ENCODE peak calls at places on chromosome 5, in five cellular contexts. One of them, this sample, is unnamed.
A peak's percentile ranks its signal among the peaks of the same experiment; 100 is the strongest.

GRCh38 chr5:39376293-39376714 is 12.0 kb upstream of the C9 start:
- DNase-seq in IMR-90: peak; percentile 48
- DNase-seq in thyroid gland: peak; percentile 30
- DNase-seq in brain microvascular endothelial cell: peak; percentile 47
- DNase-seq in transverse colon: peak; percentile 27
- DNase-seq in this sample: peak; percentile 69

GRCh38 chr5:123371575-123372179 is 51.5 kb downstream of the CEP120 start:
- DNase-seq in thyroid gland: peak; percentile 51
- DNase-seq in IMR-90: peak; percentile 7
- DNase-seq in transverse colon: peak; percentile 56
- DNase-seq in brain microvascular endothelial cell: peak; percentile 6
- DNase-seq in this sample: no peak

GRCh38 chr5:83955916-83956315 is 235.3 kb upstream of the HAPLN1 start:
- DNase-seq in thyroid gland: no peak
- DNase-seq in transverse colon: no peak
- DNase-seq in brain microvascular endothelial cell: peak; percentile 59
- DNase-seq in IMR-90: peak; percentile 77
- DNase-seq in this sample: peak; percentile 5

GRCh38 chr5:150448960-150449490 is 514 bp downstream of the RPS14 start:
- DNase-seq in thyroid gland: no peak
- DNase-seq in IMR-90: no peak
- DNase-seq in transverse colon: no peak
- DNase-seq in brain microvascular endothelial cell: no peak
- DNase-seq in this sample: no peak

GRCh38 chr5:56711191-56711590 is 104.2 kb upstream of the MAP3K1 start:
- DNase-seq in IMR-90: peak; percentile 47
- DNase-seq in transverse colon: no peak
- DNase-seq in brain microvascular endothelial cell: peak; percentile 60
- DNase-seq in thyroid gland: no peak
- DNase-seq in this sample: peak; percentile 73

GRCh38 chr5:10502130-10502529 is 60.5 kb downstream of the ROPN1L start:
- DNase-seq in brain microvascular endothelial cell: no peak
- DNase-seq in thyroid gland: no peak
- DNase-seq in IMR-90: no peak
- DNase-seq in transverse colon: no peak
- DNase-seq in this sample: no peak

GRCh38 chr5:113338628-113339027 is 96.2 kb downstream of the TSSK1B start:
- DNase-seq in brain microvascular endothelial cell: no peak
- DNase-seq in transverse colon: no peak
- DNase-seq in IMR-90: no peak
- DNase-seq in thyroid gland: no peak
- DNase-seq in this sample: peak; percentile 49

GRCh38 chr5:98541641-98542040 is 231.8 kb upstream of the RGMB start:
- DNase-seq in transverse colon: no peak
- DNase-seq in brain microvascular endothelial cell: no peak
- DNase-seq in thyroid gland: no peak
- DNase-seq in IMR-90: no peak
- DNase-seq in this sample: no peak

GRCh38 chr5:6652025-6652424 is 18.8 kb downstream of the SRD5A1 start:
- DNase-seq in thyroid gland: no peak
- DNase-seq in transverse colon: peak; percentile 18
- DNase-seq in brain microvascular endothelial cell: no peak
- DNase-seq in IMR-90: no peak
- DNase-seq in this sample: no peak

GRCh38 chr5:122458278-122458872 is 146.3 kb downstream of the SNCAIP start:
- DNase-seq in brain microvascular endothelial cell: peak; percentile 24
- DNase-seq in transverse colon: no peak
- DNase-seq in IMR-90: peak; percentile 24
- DNase-seq in thyroid gland: peak; percentile 20
- DNase-seq in this sample: peak; percentile 4

GRCh38 chr5:133051117-133051546 is 681 bp upstream of the HSPA4 start:
- DNase-seq in brain microvascular endothelial cell: no peak
- DNase-seq in thyroid gland: no peak
- DNase-seq in transverse colon: no peak
- DNase-seq in IMR-90: no peak
- DNase-seq in this sample: no peak

DNA sequence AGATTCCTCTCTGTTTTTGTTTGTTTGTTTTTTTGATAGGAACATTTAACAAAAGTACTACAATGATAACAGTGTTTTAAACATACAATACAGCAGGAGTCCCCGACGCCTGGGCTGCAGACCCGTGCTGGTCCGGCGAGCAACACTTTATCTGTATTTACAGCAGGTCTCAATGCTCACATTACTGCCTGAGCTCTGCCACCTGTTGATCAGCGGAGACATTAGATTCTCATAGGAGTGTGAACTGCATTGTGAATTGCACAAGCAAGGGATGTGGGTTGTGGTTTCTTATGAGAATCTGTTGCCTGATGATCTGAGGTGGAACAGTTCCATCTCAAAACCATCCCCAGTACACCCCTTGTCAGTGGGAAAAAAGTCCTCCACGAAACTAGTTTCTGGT is 1068.5 kb upstream of the CDH10 start:
- DNase-seq in thyroid gland: no peak
- DNase-seq in transverse colon: no peak
- DNase-seq in brain microvascular endothelial cell: no peak
- DNase-seq in IMR-90: no peak
- DNase-seq in this sample: no peak
- TF ChIP-seq CTCF in thyroid gland: no peak
- TF ChIP-seq CTCF in transverse colon: no peak
- TF ChIP-seq CTCF in brain microvascular endothelial cell: no peak
- TF ChIP-seq CTCF in IMR-90: no peak
- TF ChIP-seq CTCF in this sample: no peak

DNA sequence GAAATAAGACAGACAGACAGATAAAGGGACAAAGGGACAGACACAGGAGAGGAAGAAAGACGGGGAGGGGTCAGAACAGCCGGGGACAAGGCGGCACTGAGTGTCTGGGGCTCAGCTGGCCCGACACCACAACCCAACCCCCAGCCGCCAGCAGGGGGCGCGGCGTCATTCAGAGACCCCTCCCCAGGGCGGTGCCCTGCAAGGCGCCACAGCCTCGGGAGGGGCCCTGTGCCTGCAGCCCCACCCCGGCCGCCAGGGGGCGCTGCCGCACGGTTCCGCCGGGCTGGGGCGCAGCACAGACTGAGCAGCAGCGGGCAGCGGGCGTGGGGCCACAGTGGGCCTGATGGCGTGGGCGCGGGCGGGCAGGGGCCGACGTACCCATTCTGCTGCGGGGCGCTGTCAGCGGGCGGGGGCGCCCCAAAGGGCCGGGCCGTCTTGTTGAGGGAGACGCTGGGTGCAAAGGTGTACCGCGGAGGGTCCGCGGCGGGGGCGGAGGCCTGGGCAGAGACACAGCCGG is 5.9 kb downstream of the PDLIM7 start:
- DNase-seq in brain microvascular endothelial cell: no peak
- DNase-seq in IMR-90: no peak
- DNase-seq in thyroid gland: no peak
- DNase-seq in transverse colon: peak; percentile 48
- DNase-seq in this sample: peak; percentile 62
- H3K4me3 ChIP-seq in brain microvascular endothelial cell: no peak overlapping the region
- H3K4me3 ChIP-seq in IMR-90: no peak overlapping the region
- H3K4me3 ChIP-seq in thyroid gland: no peak overlapping the region
- H3K4me3 ChIP-seq in transverse colon: no peak overlapping the region
- H3K4me3 ChIP-seq in this sample: no peak overlapping the region

GRCh38 chr5:20231040-20231439 is 243.0 kb upstream of the CDH18 start:
- DNase-seq in thyroid gland: no peak
- DNase-seq in IMR-90: peak; percentile 0
- DNase-seq in transverse colon: no peak
- DNase-seq in brain microvascular endothelial cell: no peak
- DNase-seq in this sample: no peak
- TF ChIP-seq CTCF in thyroid gland: no peak
- TF ChIP-seq CTCF in IMR-90: peak; percentile 18
- TF ChIP-seq CTCF in transverse colon: no peak
- TF ChIP-seq CTCF in brain microvascular endothelial cell: no peak
- TF ChIP-seq CTCF in this sample: no peak

DNA sequence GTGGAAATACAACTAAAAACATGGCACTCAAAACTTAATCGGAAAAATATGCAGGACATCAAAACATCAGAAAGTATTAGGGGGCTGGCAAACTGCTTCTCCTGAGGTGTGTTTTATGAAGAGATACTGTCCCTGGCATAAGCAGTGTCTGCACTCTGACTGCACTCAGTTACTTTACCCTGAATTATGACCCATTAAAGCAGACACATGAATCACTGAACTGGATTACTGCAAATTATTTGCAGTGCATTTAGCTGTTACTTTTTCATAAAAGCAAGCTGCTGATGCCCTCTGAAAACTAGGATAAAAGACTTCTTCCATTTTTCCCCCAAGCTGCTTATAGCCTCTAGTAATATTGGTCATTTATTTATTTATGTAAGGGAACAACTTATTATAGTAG is 164.9 kb downstream of the AP3B1 start:
- DNase-seq in brain microvascular endothelial cell: no peak
- DNase-seq in transverse colon: no peak
- DNase-seq in IMR-90: no peak
- DNase-seq in thyroid gland: no peak
- DNase-seq in this sample: no peak
- H3K4me3 ChIP-seq in brain microvascular endothelial cell: no peak overlapping the region
- H3K4me3 ChIP-seq in transverse colon: no peak overlapping the region
- H3K4me3 ChIP-seq in IMR-90: no peak overlapping the region
- H3K4me3 ChIP-seq in thyroid gland: no peak overlapping the region
- H3K4me3 ChIP-seq in this sample: no peak overlapping the region

DNA sequence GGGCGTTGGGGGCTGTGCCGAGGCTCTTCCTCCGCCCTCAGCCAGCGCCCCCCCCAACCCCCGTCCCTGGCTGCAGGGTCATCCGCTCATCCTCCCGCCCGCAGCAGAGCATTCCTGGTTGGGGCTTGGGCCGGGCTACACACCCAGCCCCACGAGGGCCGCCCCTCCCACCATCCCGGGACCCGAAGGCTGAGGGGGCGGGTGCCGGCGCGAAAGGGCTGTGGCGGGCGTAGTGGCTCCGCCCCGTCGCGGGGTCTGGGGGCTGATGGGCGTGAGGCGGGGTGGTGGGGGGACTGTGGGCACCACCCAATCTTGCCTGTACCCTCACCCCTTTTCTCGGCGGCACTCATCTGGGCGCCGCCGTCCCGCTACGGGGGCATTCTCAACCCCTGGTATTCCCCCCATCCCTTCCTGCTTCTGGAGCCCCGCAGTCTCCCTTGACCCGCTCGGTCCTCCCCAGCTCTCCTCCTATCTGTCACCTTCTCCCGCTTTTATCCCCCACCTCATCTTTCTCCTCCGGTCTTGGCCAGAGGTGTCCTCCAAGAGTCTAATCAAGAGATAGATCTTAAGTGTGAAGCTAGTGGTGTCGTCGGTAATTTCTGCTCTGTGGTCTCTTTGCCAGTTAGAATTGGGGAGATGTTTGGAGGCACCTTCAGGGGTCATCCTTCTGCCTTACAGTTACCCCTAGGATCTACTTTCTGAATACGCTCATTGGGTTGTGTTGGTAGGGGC is 1.6 kb downstream of the FER start:
- DNase-seq in transverse colon: no peak
- DNase-seq in brain microvascular endothelial cell: no peak
- DNase-seq in IMR-90: no peak
- DNase-seq in thyroid gland: peak; percentile 79
- DNase-seq in this sample: no peak
- TF ChIP-seq CTCF in transverse colon: no peak
- TF ChIP-seq CTCF in brain microvascular endothelial cell: no peak
- TF ChIP-seq CTCF in IMR-90: no peak
- TF ChIP-seq CTCF in thyroid gland: no peak
- TF ChIP-seq CTCF in this sample: no peak

GRCh38 chr5:76717222-76718083 is 1.5 kb downstream of the F2R start:
- DNase-seq in transverse colon: no peak
- DNase-seq in IMR-90: no peak
- DNase-seq in brain microvascular endothelial cell: no peak
- DNase-seq in thyroid gland: no peak
- DNase-seq in this sample: no peak
- H3K4me3 ChIP-seq in transverse colon: no peak overlapping the region
- H3K4me3 ChIP-seq in IMR-90: peak overlapping the region; percentile 89
- H3K4me3 ChIP-seq in brain microvascular endothelial cell: peak overlapping the region; percentile 98
- H3K4me3 ChIP-seq in thyroid gland: peak overlapping the region; percentile 67
- H3K4me3 ChIP-seq in this sample: peak overlapping the region; percentile 89

GRCh38 chr5:140150201-140150600 is 24.5 kb downstream of the IGIP start:
- DNase-seq in IMR-90: no peak
- DNase-seq in brain microvascular endothelial cell: no peak
- DNase-seq in thyroid gland: no peak
- DNase-seq in transverse colon: no peak
- DNase-seq in this sample: no peak

GRCh38 chr5:140146523-140146842 is 20.7 kb downstream of the IGIP start:
- DNase-seq in thyroid gland: no peak
- DNase-seq in brain microvascular endothelial cell: no peak
- DNase-seq in IMR-90: no peak
- DNase-seq in transverse colon: no peak
- DNase-seq in this sample: no peak

GRCh38 chr5:140147460-140147859 is 21.7 kb downstream of the IGIP start:
- DNase-seq in IMR-90: no peak
- DNase-seq in thyroid gland: no peak
- DNase-seq in brain microvascular endothelial cell: no peak
- DNase-seq in transverse colon: no peak
- DNase-seq in this sample: no peak

GRCh38 chr5:140145818-140146522 is 20.2 kb downstream of the IGIP start:
- DNase-seq in IMR-90: peak; percentile 66
- DNase-seq in transverse colon: peak; percentile 76
- DNase-seq in brain microvascular endothelial cell: peak; percentile 42
- DNase-seq in thyroid gland: peak; percentile 73
- DNase-seq in this sample: peak; percentile 76

GRCh38 chr5:140148508-140148907 is 22.8 kb downstream of the IGIP start:
- DNase-seq in thyroid gland: peak; percentile 32
- DNase-seq in IMR-90: no peak
- DNase-seq in brain microvascular endothelial cell: peak; percentile 9
- DNase-seq in transverse colon: no peak
- DNase-seq in this sample: no peak
- TF ChIP-seq CTCF in thyroid gland: no peak
- TF ChIP-seq CTCF in IMR-90: no peak
- TF ChIP-seq CTCF in brain microvascular endothelial cell: peak; percentile 33
- TF ChIP-seq CTCF in transverse colon: no peak
- TF ChIP-seq CTCF in this sample: peak; percentile 2

This sample was measured in foreskin fibroblast.